ENCODE peak calls at places on chromosomes 5 and 9, in six cellular contexts. T is psoas muscle, I is HepG2, S is dorsolateral prefrontal cortex, V is kidney epithelial cell, Z is mucosa of descending colon. Q is an unnamed sample.

GRCh38 chr5:177520271-177520670 is 3.5 kb upstream of the DDX41 start:
- DNase-seq in T (peak), Z (no peak), V (no peak), I (no peak), S (no peak), Q (no peak)

GRCh38 chr5:142145106-142145900 is 36.7 kb downstream of the NDFIP1 start:
- DNase-seq in S (no peak), V (peak), Z (no peak), I (peak), T (no peak), Q (peak)

GRCh38 chr9:114001794-114002261 is 76.3 kb downstream of the AMBP start:
- DNase-seq in T (no peak), S (no peak), V (no peak), Z (no peak), I (no peak), Q (no peak)

GRCh38 chr9:91898451-91899433 is 51.3 kb downstream of the ROR2 start:
- DNase-seq in Z (peak), T (no peak), I (peak), V (peak), S (no peak), Q (no peak)

GRCh38 chr9:17063535-17064135 is 71.2 kb upstream of the CNTLN start:
- DNase-seq in I (peak), S (no peak), Z (no peak), T (no peak), V (peak), Q (peak)

GRCh38 chr9:20981486-20981885 is 50.0 kb downstream of the HACD4 start:
- DNase-seq in I (no peak), Z (no peak), V (peak), S (no peak), T (no peak), Q (peak)

GRCh38 chr9:98780059-98780749 is 16.2 kb downstream of the ANKS6 start:
- DNase-seq in V (no peak), Z (no peak), T (no peak), I (no peak), S (no peak), Q (no peak)

GRCh38 chr9:136858844-136859757 is 7.0 kb downstream of the MAMDC4 start:
- DNase-seq in S (peak), I (no peak), T (peak), V (no peak), Z (peak), Q (peak)

GRCh38 chr5:169440107-169440701 is 139.3 kb upstream of the SLIT3 start:
- DNase-seq in I (no peak), V (no peak), T (no peak), S (no peak), Z (no peak), Q (no peak)

GRCh38 chr9:114287001-114287762 is 35.7 kb upstream of the ORM1 start:
- DNase-seq in Z (peak), I (no peak), V (no peak), S (peak), T (peak), Q (no peak)

GRCh38 chr5:111383288-111383970 is 128.9 kb downstream of the STARD4 start:
- DNase-seq in V (no peak), S (no peak), T (no peak), I (no peak), Z (no peak), Q (peak)

GRCh38 chr9:2321523-2322148 is 300.0 kb upstream of the VLDLR start:
- DNase-seq in V (no peak), S (no peak), T (no peak), I (no peak), Z (no peak), Q (no peak)

GRCh38 chr9:119370816-119371215 is 1.6 kb upstream of the BRINP1 start:
- DNase-seq in V (no peak), T (peak), S (no peak), I (peak), Z (no peak), Q (peak)

GRCh38 chr9:116499986-116500871 is 186.9 kb upstream of the TRIM32 start:
- DNase-seq in V (peak), I (no peak), S (no peak), Z (no peak), T (no peak), Q (peak)

GRCh38 chr5:88141695-88141979 is 127.0 kb downstream of the TMEM161B start:
- DNase-seq in I (no peak), S (no peak), V (no peak), Z (no peak), T (no peak), Q (no peak)
- H3K4me3 ChIP-seq in I (peak), S (peak), V (no peak), Z (no peak), T (peak), Q (peak)

GRCh38 chr5:175479125-175479881 is 943 bp downstream of the SFXN1 start:
- DNase-seq in T (no peak), Z (peak), I (peak), V (no peak), S (no peak), Q (no peak)

GRCh38 chr5:175475248-175475647 is 3.1 kb upstream of the SFXN1 start:
- DNase-seq in Z (no peak), I (peak), V (no peak), S (no peak), T (no peak), Q (no peak)

GRCh38 chr5:175477440-175477839 is 920 bp upstream of the SFXN1 start:
- DNase-seq in V (no peak), T (no peak), I (no peak), S (no peak), Z (no peak), Q (no peak)

GRCh38 chr5:175478384-175479124 is at the start of gene SFXN1:
- DNase-seq in S (peak), I (peak), T (peak), Z (peak), V (no peak), Q (peak)

GRCh38 chr5:175478008-175478383 is 364 bp upstream of the SFXN1 start:
- DNase-seq in S (no peak), Z (no peak), V (no peak), I (no peak), T (no peak), Q (no peak)
- H3K4me3 ChIP-seq in S (peak), Z (no peak), V (peak), I (peak), T (peak), Q (peak)

DNA sequence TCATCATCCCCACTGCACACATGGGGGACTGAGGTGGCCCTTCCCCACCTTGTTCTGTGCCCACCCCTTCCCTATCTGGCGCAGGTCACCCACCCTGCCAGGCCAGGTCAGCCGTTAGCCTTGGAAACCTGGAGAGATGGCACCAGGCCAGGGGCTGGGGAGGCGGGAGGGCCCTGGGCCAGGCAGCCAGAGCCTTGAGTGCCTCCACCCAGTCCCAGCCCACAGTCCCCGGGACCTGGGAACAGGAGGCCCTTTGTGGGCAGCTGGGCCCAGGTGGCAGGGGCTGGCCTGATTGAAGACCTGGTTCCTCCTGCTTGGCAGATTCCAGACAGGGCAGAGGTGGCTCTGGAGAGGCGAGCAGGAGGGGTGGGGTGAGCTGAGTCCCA is 70.6 kb downstream of the LRSAM1 start:
- DNase-seq in T (no peak), I (no peak), Z (peak), S (no peak), V (no peak), Q (peak)
- H3K4me3 ChIP-seq in T (no peak), I (no peak), Z (no peak), S (no peak), V (no peak), Q (no peak)

GRCh38 chr9:129336601-129337286 is 158.7 kb upstream of the IER5L start:
- DNase-seq in I (no peak), T (no peak), Z (peak), V (no peak), S (peak), Q (peak)

GRCh38 chr9:129335456-129336129 is 157.5 kb upstream of the IER5L start:
- DNase-seq in S (no peak), V (no peak), I (no peak), Z (no peak), T (no peak), Q (no peak)

GRCh38 chr9:129337287-129338140 is 159.5 kb upstream of the IER5L start:
- DNase-seq in S (no peak), V (no peak), T (no peak), I (no peak), Z (no peak), Q (no peak)

GRCh38 chr9:129334744-129335080 is 156.7 kb upstream of the IER5L start:
- DNase-seq in S (no peak), V (no peak), I (no peak), Z (no peak), T (no peak), Q (no peak)

DNA sequence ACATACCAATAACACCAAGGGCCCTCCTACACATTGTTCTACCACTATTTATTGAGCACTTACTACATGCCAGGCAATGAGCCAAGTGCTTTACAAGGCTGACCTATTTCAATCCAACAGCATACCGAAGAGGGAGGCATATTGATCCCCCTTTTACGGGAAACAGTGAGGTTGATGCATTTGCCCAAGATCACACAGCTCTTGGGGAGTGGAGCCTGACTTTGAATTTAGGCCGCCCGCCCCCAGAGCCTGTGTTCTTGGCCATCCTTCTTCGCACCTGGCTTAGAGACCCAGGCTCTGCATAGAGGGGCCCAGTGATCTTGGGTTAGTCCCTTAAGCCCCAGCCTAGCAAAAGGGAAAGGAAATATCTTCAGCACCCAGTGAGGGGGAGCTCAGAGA is 158.1 kb upstream of the IER5L start:
- DNase-seq in Z (no peak), V (no peak), I (no peak), S (no peak), T (no peak), Q (no peak)
- H3K4me3 ChIP-seq in Z (no peak), V (no peak), I (no peak), S (peak), T (peak), Q (no peak)

DNA sequence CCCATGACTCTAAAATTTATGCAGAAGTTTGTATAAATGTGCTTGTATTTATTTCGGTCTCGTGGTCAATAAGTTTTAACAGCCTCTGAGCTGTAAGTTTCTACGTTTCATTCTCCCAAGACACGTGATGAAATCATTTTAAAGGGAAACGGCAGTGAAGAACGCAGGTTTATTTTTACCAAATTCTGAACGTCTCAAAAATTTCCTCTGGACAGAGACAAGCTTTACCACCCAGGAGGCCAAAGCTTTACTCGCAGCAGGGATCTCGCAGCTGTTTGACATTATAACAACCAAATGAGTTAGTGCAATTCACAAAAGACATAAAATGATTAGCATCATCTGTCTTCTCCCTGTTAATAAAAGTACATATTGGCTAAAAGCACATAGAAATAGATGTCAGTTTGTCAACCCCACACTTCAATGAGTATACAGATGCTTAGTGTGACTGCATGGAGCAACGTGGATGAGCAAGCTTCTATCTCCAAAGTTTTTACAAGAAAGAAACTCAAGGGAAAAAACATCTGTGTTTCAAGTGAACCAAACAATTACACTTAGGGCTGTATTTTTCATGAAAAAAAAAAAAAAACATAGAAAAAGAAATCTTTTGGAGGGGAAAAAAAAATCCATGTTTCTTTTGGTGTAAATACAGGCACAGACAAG is 2.5 kb downstream of the SEMA5A start:
- DNase-seq in V (no peak), I (no peak), S (no peak), T (no peak), Z (no peak), Q (no peak)
- H3K4me3 ChIP-seq in V (no peak), I (no peak), S (peak), T (no peak), Z (no peak), Q (peak)

GRCh38 chr5:138696501-138696900 is 56.7 kb upstream of the CTNNA1 start:
- DNase-seq in V (no peak), T (no peak), I (no peak), Z (no peak), S (no peak), Q (peak)
- H3K4me3 ChIP-seq in V (no peak), T (no peak), I (no peak), Z (no peak), S (no peak), Q (no peak)